ENCODE peak calls at places on chromosomes 6 and 20, in six cellular contexts. One of them, this sample, is unnamed.

GRCh38 chr6:161434921-161435411 is 161.1 kb upstream of the AGPAT4 start:
- DNase-seq in GM20000: no peak
- DNase-seq in foreskin fibroblast: peak
- DNase-seq in psoas muscle: no peak
- DNase-seq in activated B cell treated with CpG ODN at 0.5 μM for 24 hours: no peak
- DNase-seq in endothelial cell: no peak
- DNase-seq in this sample: no peak

GRCh38 chr6:15430181-15430580 is 184.3 kb downstream of the JARID2 start:
- DNase-seq in psoas muscle: no peak
- DNase-seq in GM20000: no peak
- DNase-seq in foreskin fibroblast: no peak
- DNase-seq in endothelial cell: no peak
- DNase-seq in activated B cell treated with CpG ODN at 0.5 μM for 24 hours: no peak
- DNase-seq in this sample: no peak

GRCh38 chr6:88359530-88360202 is 193.5 kb upstream of the CNR1 start:
- DNase-seq in psoas muscle: no peak
- DNase-seq in endothelial cell: no peak
- DNase-seq in foreskin fibroblast: no peak
- DNase-seq in GM20000: no peak
- DNase-seq in activated B cell treated with CpG ODN at 0.5 μM for 24 hours: no peak
- DNase-seq in this sample: no peak

GRCh38 chr6:105646391-105646867 is 243.5 kb upstream of the PREP start:
- DNase-seq in endothelial cell: no peak
- DNase-seq in foreskin fibroblast: peak
- DNase-seq in activated B cell treated with CpG ODN at 0.5 μM for 24 hours: no peak
- DNase-seq in GM20000: peak
- DNase-seq in psoas muscle: no peak
- DNase-seq in this sample: no peak

GRCh38 chr6:28353981-28354676 is 4.4 kb downstream of the ZKSCAN3 start:
- DNase-seq in psoas muscle: peak
- DNase-seq in GM20000: no peak
- DNase-seq in activated B cell treated with CpG ODN at 0.5 μM for 24 hours: no peak
- DNase-seq in endothelial cell: no peak
- DNase-seq in foreskin fibroblast: no peak
- DNase-seq in this sample: no peak

GRCh38 chr6:111427341-111428116 is 55.5 kb downstream of the REV3L start:
- DNase-seq in psoas muscle: no peak
- DNase-seq in activated B cell treated with CpG ODN at 0.5 μM for 24 hours: no peak
- DNase-seq in foreskin fibroblast: peak
- DNase-seq in GM20000: peak
- DNase-seq in endothelial cell: no peak
- DNase-seq in this sample: no peak

GRCh38 chr6:29723666-29724588 is 693 bp downstream of the HLA-F start:
- DNase-seq in endothelial cell: peak
- DNase-seq in GM20000: peak
- DNase-seq in activated B cell treated with CpG ODN at 0.5 μM for 24 hours: peak
- DNase-seq in psoas muscle: peak
- DNase-seq in foreskin fibroblast: peak
- DNase-seq in this sample: peak

GRCh38 chr6:28281288-28282064 is at the start of gene PGBD1:
- DNase-seq in GM20000: peak
- DNase-seq in psoas muscle: peak
- DNase-seq in endothelial cell: peak
- DNase-seq in foreskin fibroblast: peak
- DNase-seq in activated B cell treated with CpG ODN at 0.5 μM for 24 hours: peak
- DNase-seq in this sample: peak

GRCh38 chr20:53387983-53388675 is 205.5 kb downstream of the ZNF217 start:
- DNase-seq in endothelial cell: no peak
- DNase-seq in foreskin fibroblast: no peak
- DNase-seq in psoas muscle: no peak
- DNase-seq in GM20000: no peak
- DNase-seq in activated B cell treated with CpG ODN at 0.5 μM for 24 hours: no peak
- DNase-seq in this sample: no peak

GRCh38 chr6:31157543-31158139 is at the start of gene CCHCR1:
- DNase-seq in foreskin fibroblast: no peak
- DNase-seq in GM20000: no peak
- DNase-seq in activated B cell treated with CpG ODN at 0.5 μM for 24 hours: no peak
- DNase-seq in endothelial cell: no peak
- DNase-seq in psoas muscle: no peak
- DNase-seq in this sample: no peak

GRCh38 chr6:4180653-4181255 is 45.4 kb upstream of the ECI2 start:
- DNase-seq in activated B cell treated with CpG ODN at 0.5 μM for 24 hours: no peak
- DNase-seq in psoas muscle: no peak
- DNase-seq in GM20000: no peak
- DNase-seq in foreskin fibroblast: no peak
- DNase-seq in endothelial cell: no peak
- DNase-seq in this sample: no peak

GRCh38 chr20:33914871-33915270 is 78.8 kb upstream of the RALY start:
- DNase-seq in endothelial cell: no peak
- DNase-seq in GM20000: no peak
- DNase-seq in foreskin fibroblast: peak
- DNase-seq in activated B cell treated with CpG ODN at 0.5 μM for 24 hours: no peak
- DNase-seq in psoas muscle: no peak
- DNase-seq in this sample: no peak

GRCh38 chr6:160979063-160979708 is 12.4 kb upstream of the MAP3K4 start:
- DNase-seq in activated B cell treated with CpG ODN at 0.5 μM for 24 hours: no peak
- DNase-seq in psoas muscle: no peak
- DNase-seq in endothelial cell: no peak
- DNase-seq in foreskin fibroblast: peak
- DNase-seq in GM20000: no peak
- DNase-seq in this sample: no peak

GRCh38 chr6:75693534-75693933 is 55.5 kb upstream of the MYO6 start:
- DNase-seq in psoas muscle: no peak
- DNase-seq in foreskin fibroblast: peak
- DNase-seq in GM20000: no peak
- DNase-seq in endothelial cell: no peak
- DNase-seq in activated B cell treated with CpG ODN at 0.5 μM for 24 hours: no peak
- DNase-seq in this sample: no peak

GRCh38 chr20:18288748-18289705 is 700 bp downstream of the ZNF133 start:
- DNase-seq in foreskin fibroblast: peak
- DNase-seq in GM20000: no peak
- DNase-seq in activated B cell treated with CpG ODN at 0.5 μM for 24 hours: no peak
- DNase-seq in psoas muscle: peak
- DNase-seq in endothelial cell: no peak
- DNase-seq in this sample: no peak

GRCh38 chr6:16404456-16404855 is 166.1 kb downstream of the GMPR start:
- DNase-seq in foreskin fibroblast: no peak
- DNase-seq in GM20000: no peak
- DNase-seq in endothelial cell: no peak
- DNase-seq in psoas muscle: no peak
- DNase-seq in activated B cell treated with CpG ODN at 0.5 μM for 24 hours: no peak
- DNase-seq in this sample: no peak

GRCh38 chr6:53741001-53741400 is 53.8 kb upstream of the LRRC1 start:
- DNase-seq in activated B cell treated with CpG ODN at 0.5 μM for 24 hours: no peak
- DNase-seq in endothelial cell: no peak
- DNase-seq in GM20000: no peak
- DNase-seq in psoas muscle: no peak
- DNase-seq in foreskin fibroblast: no peak
- DNase-seq in this sample: no peak

GRCh38 chr6:3749390-3749978 is 2.0 kb downstream of the PXDC1 start:
- DNase-seq in endothelial cell: no peak
- DNase-seq in psoas muscle: no peak
- DNase-seq in GM20000: no peak
- DNase-seq in activated B cell treated with CpG ODN at 0.5 μM for 24 hours: no peak
- DNase-seq in foreskin fibroblast: peak
- DNase-seq in this sample: no peak

GRCh38 chr6:8149350-8149749 is 47.0 kb upstream of the EEF1E1 start:
- DNase-seq in activated B cell treated with CpG ODN at 0.5 μM for 24 hours: no peak
- DNase-seq in endothelial cell: no peak
- DNase-seq in GM20000: no peak
- DNase-seq in psoas muscle: no peak
- DNase-seq in foreskin fibroblast: no peak
- DNase-seq in this sample: no peak

GRCh38 chr6:10140121-10140520 is 274.8 kb downstream of the TFAP2A start:
- DNase-seq in activated B cell treated with CpG ODN at 0.5 μM for 24 hours: no peak
- DNase-seq in psoas muscle: no peak
- DNase-seq in foreskin fibroblast: no peak
- DNase-seq in endothelial cell: no peak
- DNase-seq in GM20000: no peak
- DNase-seq in this sample: no peak

GRCh38 chr6:155880905-155881304 is 425.3 kb upstream of the NOX3 start:
- DNase-seq in psoas muscle: no peak
- DNase-seq in endothelial cell: no peak
- DNase-seq in GM20000: no peak
- DNase-seq in foreskin fibroblast: peak
- DNase-seq in activated B cell treated with CpG ODN at 0.5 μM for 24 hours: no peak
- DNase-seq in this sample: no peak

GRCh38 chr6:56223995-56224394 is 23.4 kb downstream of the COL21A1 start:
- DNase-seq in GM20000: no peak
- DNase-seq in psoas muscle: no peak
- DNase-seq in endothelial cell: no peak
- DNase-seq in foreskin fibroblast: peak
- DNase-seq in activated B cell treated with CpG ODN at 0.5 μM for 24 hours: no peak
- DNase-seq in this sample: no peak

GRCh38 chr6:31158863-31159855 is 770 bp downstream of the TCF19 start:
- DNase-seq in psoas muscle: no peak
- DNase-seq in endothelial cell: no peak
- DNase-seq in GM20000: no peak
- DNase-seq in foreskin fibroblast: peak
- DNase-seq in activated B cell treated with CpG ODN at 0.5 μM for 24 hours: no peak
- DNase-seq in this sample: no peak

GRCh38 chr20:2244993-2245392 is 50.8 kb upstream of the TGM3 start:
- DNase-seq in foreskin fibroblast: no peak
- DNase-seq in endothelial cell: peak
- DNase-seq in psoas muscle: no peak
- DNase-seq in activated B cell treated with CpG ODN at 0.5 μM for 24 hours: no peak
- DNase-seq in GM20000: no peak
- DNase-seq in this sample: no peak

GRCh38 chr20:64099880-64100565 is 7.3 kb downstream of the NPBWR2 start:
- DNase-seq in activated B cell treated with CpG ODN at 0.5 μM for 24 hours: peak
- DNase-seq in psoas muscle: peak
- DNase-seq in endothelial cell: no peak
- DNase-seq in foreskin fibroblast: no peak
- DNase-seq in GM20000: peak
- DNase-seq in this sample: no peak
- TF ChIP-seq CTCF in activated B cell treated with CpG ODN at 0.5 μM for 24 hours: no peak
- TF ChIP-seq CTCF in psoas muscle: no peak
- TF ChIP-seq CTCF in endothelial cell: no peak
- TF ChIP-seq CTCF in foreskin fibroblast: no peak
- TF ChIP-seq CTCF in GM20000: no peak
- TF ChIP-seq CTCF in this sample: no peak

DNA sequence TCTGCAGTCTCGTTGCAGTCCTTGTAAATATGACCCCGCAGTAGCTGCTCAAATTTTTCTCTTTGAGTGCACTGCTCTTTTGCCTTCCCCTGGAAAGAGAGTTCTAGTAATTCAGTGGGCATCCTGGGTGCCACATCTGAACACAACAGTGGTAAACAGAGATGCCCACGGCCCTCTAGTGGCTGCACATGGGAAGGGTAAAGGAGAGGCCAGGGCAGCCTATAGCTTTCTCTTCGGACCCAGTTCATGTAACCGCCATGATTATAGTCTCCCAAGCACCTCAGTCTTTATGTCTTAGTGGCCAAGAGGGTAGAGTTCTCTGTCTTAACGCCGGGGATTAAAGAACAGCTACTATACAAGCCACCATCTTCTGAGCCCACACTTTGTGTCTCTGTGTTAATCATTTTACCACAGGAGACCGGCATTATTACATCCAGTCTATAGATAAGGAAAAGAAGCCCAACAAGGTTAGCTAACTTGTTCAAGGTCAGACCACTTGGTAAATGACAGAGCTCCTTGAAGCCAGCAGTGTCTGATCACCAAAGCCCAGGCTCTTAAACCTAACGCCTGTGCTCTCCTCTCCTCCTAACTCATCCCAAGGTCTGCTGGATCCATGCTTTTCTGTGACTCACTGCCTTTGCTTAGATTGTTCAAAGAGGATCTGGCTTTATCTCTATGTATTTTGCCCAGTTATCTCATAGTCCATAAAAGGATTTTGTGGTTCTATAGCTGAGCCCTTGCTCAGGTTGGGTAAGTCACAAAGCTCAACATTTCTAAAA is 81.8 kb downstream of the ISM1 start:
- DNase-seq in foreskin fibroblast: peak
- DNase-seq in activated B cell treated with CpG ODN at 0.5 μM for 24 hours: no peak
- DNase-seq in endothelial cell: peak
- DNase-seq in psoas muscle: no peak
- DNase-seq in GM20000: peak
- DNase-seq in this sample: no peak
- TF ChIP-seq CTCF in foreskin fibroblast: peak
- TF ChIP-seq CTCF in activated B cell treated with CpG ODN at 0.5 μM for 24 hours: no peak
- TF ChIP-seq CTCF in endothelial cell: peak
- TF ChIP-seq CTCF in psoas muscle: peak
- TF ChIP-seq CTCF in GM20000: peak
- TF ChIP-seq CTCF in this sample: peak

GRCh38 chr6:24910331-24910849 is 25.4 kb downstream of the RIPOR2 start:
- DNase-seq in psoas muscle: peak
- DNase-seq in endothelial cell: peak
- DNase-seq in activated B cell treated with CpG ODN at 0.5 μM for 24 hours: no peak
- DNase-seq in GM20000: peak
- DNase-seq in foreskin fibroblast: peak
- DNase-seq in this sample: no peak
- TF ChIP-seq CTCF in psoas muscle: peak
- TF ChIP-seq CTCF in endothelial cell: no peak
- TF ChIP-seq CTCF in activated B cell treated with CpG ODN at 0.5 μM for 24 hours: no peak
- TF ChIP-seq CTCF in GM20000: no peak
- TF ChIP-seq CTCF in foreskin fibroblast: peak
- TF ChIP-seq CTCF in this sample: no peak

GRCh38 chr20:37096415-37097039 is 730 bp upstream of the RBL1 start:
- DNase-seq in psoas muscle: no peak
- DNase-seq in foreskin fibroblast: no peak
- DNase-seq in activated B cell treated with CpG ODN at 0.5 μM for 24 hours: no peak
- DNase-seq in GM20000: no peak
- DNase-seq in endothelial cell: no peak
- DNase-seq in this sample: no peak
- TF ChIP-seq CTCF in psoas muscle: no peak
- TF ChIP-seq CTCF in foreskin fibroblast: no peak
- TF ChIP-seq CTCF in activated B cell treated with CpG ODN at 0.5 μM for 24 hours: no peak
- TF ChIP-seq CTCF in GM20000: no peak
- TF ChIP-seq CTCF in endothelial cell: no peak
- TF ChIP-seq CTCF in this sample: no peak

DNA sequence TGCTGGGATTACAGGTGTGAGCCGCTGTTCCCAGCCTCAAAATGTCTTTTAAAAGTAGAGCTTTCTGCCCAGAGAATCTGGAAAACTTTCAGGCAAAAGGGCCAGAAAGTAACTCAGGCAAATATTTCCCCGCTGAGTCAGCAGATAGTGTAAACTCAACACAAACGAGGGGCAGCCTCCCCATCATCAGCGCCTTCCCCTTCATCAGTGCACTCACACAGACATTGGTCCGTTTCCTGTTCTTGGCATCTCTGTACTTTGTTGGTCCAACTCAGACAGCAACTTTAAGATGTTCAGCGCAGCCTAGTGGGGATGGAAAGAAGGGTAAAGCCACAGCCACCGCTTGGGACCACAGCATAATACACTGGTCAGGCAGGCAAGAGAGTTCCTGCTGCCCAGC is 69.5 kb downstream of the CSE1L start:
- DNase-seq in endothelial cell: no peak
- DNase-seq in psoas muscle: no peak
- DNase-seq in foreskin fibroblast: peak
- DNase-seq in activated B cell treated with CpG ODN at 0.5 μM for 24 hours: no peak
- DNase-seq in GM20000: no peak
- DNase-seq in this sample: no peak
- TF ChIP-seq CTCF in endothelial cell: no peak
- TF ChIP-seq CTCF in psoas muscle: no peak
- TF ChIP-seq CTCF in foreskin fibroblast: no peak
- TF ChIP-seq CTCF in activated B cell treated with CpG ODN at 0.5 μM for 24 hours: no peak
- TF ChIP-seq CTCF in GM20000: no peak
- TF ChIP-seq CTCF in this sample: no peak

GRCh38 chr6:12369781-12370262 is 79.7 kb downstream of the EDN1 start:
- DNase-seq in foreskin fibroblast: peak
- DNase-seq in psoas muscle: no peak
- DNase-seq in activated B cell treated with CpG ODN at 0.5 μM for 24 hours: no peak
- DNase-seq in endothelial cell: no peak
- DNase-seq in GM20000: peak
- DNase-seq in this sample: no peak
- TF ChIP-seq CTCF in foreskin fibroblast: no peak
- TF ChIP-seq CTCF in psoas muscle: no peak
- TF ChIP-seq CTCF in activated B cell treated with CpG ODN at 0.5 μM for 24 hours: no peak
- TF ChIP-seq CTCF in endothelial cell: no peak
- TF ChIP-seq CTCF in GM20000: no peak
- TF ChIP-seq CTCF in this sample: no peak

This sample was measured in natural killer cell.